ENCODE peak calls at places on chromosomes 2 and 18, in four cellular contexts. L is IMR-90, B is HT1080, T is activated T-cell treated with anti-CD3 and anti-CD28 coated beads for 1 hour. R is an unnamed sample.

GRCh38 chr18:35688757-35689156 is 107.2 kb downstream of the GALNT1 start:
- DNase-seq in L (no peak), B (no peak), T (no peak), R (no peak)

GRCh38 chr2:232325324-232326273 is 53.0 kb upstream of the ALPP start:
- DNase-seq in L (peak; percentile 12), B (peak; percentile 34), T (peak; percentile 46), R (no peak)

GRCh38 chr2:173184031-173185004 is 108.7 kb downstream of the MAP3K20 start:
- DNase-seq in L (peak; percentile 100), B (peak; percentile 99), T (no peak), R (peak; percentile 99)

GRCh38 chr18:75408554-75409506 is 18.7 kb downstream of the SMIM21 start:
- DNase-seq in L (peak; percentile 100), B (peak; percentile 99), T (no peak), R (peak; percentile 100)

GRCh38 chr18:8705280-8705940 is at the start of gene MTCL1:
- DNase-seq in L (no peak), B (peak; percentile 54), T (no peak), R (peak; percentile 57)

GRCh38 chr2:20035961-20036666 is 15.3 kb downstream of the LAPTM4A start:
- DNase-seq in L (no peak), B (no peak), T (no peak), R (no peak)

GRCh38 chr2:15177103-15177502 is 384.0 kb downstream of the NBAS start:
- DNase-seq in L (peak; percentile 63), B (peak; percentile 94), T (peak; percentile 31), R (peak; percentile 68)

GRCh38 chr18:9950289-9951016 is 36.6 kb downstream of the VAPA start:
- DNase-seq in L (peak; percentile 54), B (no peak), T (no peak), R (no peak)

GRCh38 chr18:33583901-33584300 is 5.9 kb downstream of the ASXL3 start:
- DNase-seq in L (no peak), B (no peak), T (no peak), R (no peak)

GRCh38 chr2:230472619-230473018 is 56.6 kb downstream of the SP100 start:
- DNase-seq in L (peak; percentile 59), B (peak; percentile 87), T (no peak), R (peak; percentile 70)

GRCh38 chr2:25032094-25032493 is 9.8 kb upstream of the EFR3B start:
- DNase-seq in L (peak; percentile 17), B (no peak), T (no peak), R (peak; percentile 16)

GRCh38 chr2:53511549-53511948 is 256.1 kb upstream of the CHAC2 start:
- DNase-seq in L (no peak), B (no peak), T (no peak), R (no peak)

GRCh38 chr18:3454365-3455089 is 4.6 kb downstream of the TGIF1 start:
- DNase-seq in L (peak; percentile 72), B (peak; percentile 62), T (no peak), R (peak; percentile 80)

GRCh38 chr18:13477147-13477683 is 249.1 kb downstream of the FAM210A start:
- DNase-seq in L (no peak), B (no peak), T (no peak), R (no peak)

GRCh38 chr2:226115102-226115831 is 684.4 kb downstream of the IRS1 start:
- DNase-seq in L (peak; percentile 99), B (peak; percentile 97), T (no peak), R (peak; percentile 98)

GRCh38 chr2:43114210-43114609 is 112.2 kb downstream of the ZFP36L2 start:
- DNase-seq in L (peak; percentile 35), B (peak; percentile 71), T (no peak), R (peak; percentile 76)

GRCh38 chr18:48151421-48152095 is 221.1 kb upstream of the SMAD2 start:
- DNase-seq in L (no peak), B (no peak), T (no peak), R (peak; percentile 31)

GRCh38 chr2:63054812-63055509 is 4.3 kb downstream of the OTX1 start:
- DNase-seq in L (no peak), B (no peak), T (no peak), R (no peak)

GRCh38 chr2:241617431-241618154 is 19.4 kb downstream of the THAP4 start:
- DNase-seq in L (no peak), B (no peak), T (no peak), R (no peak)

GRCh38 chr2:175468699-175469098 is 287.2 kb upstream of the ATP5MC3 start:
- DNase-seq in L (no peak), B (no peak), T (no peak), R (no peak)

GRCh38 chr2:2698182-2699116 is 367.4 kb upstream of the MYT1L start:
- DNase-seq in L (no peak), B (peak; percentile 17), T (no peak), R (no peak)

GRCh38 chr2:209380278-209380677 is 43.6 kb upstream of the MAP2 start:
- DNase-seq in L (no peak), B (peak; percentile 17), T (no peak), R (no peak)

GRCh38 chr18:41875094-41875780 is 79.8 kb upstream of the PIK3C3 start:
- DNase-seq in L (peak; percentile 73), B (peak; percentile 83), T (no peak), R (peak; percentile 53)

GRCh38 chr2:15929861-15930260 is 10.5 kb upstream of the MYCN start:
- DNase-seq in L (no peak), B (no peak), T (no peak), R (no peak)

GRCh38 chr2:173607601-173608311 is 253.1 kb downstream of the CDCA7 start:
- DNase-seq in L (no peak), B (no peak), T (no peak), R (peak; percentile 38)